ENCODE peak calls at places on chromosomes 3 and 15, in four cellular contexts. H is gastrocnemius medialis; V is AG04450; X is CD8-positive, alpha-beta memory T cell. J is an unnamed sample.

GRCh38 chr15:100060276-100060926 is 281.4 kb downstream of the ADAMTS17 start:
- DNase-seq in H (peak; percentile 36), V (peak; percentile 13), X (no peak), J (no peak)

GRCh38 chr3:168061332-168061996 is 34.3 kb downstream of the GOLIM4 start:
- DNase-seq in H (no peak), V (no peak), X (no peak), J (no peak)

GRCh38 chr3:158057666-158058065 is 48.6 kb downstream of the SHOX2 start:
- DNase-seq in H (no peak), V (no peak), X (no peak), J (no peak)

GRCh38 chr3:197430961-197431910 is 124.5 kb downstream of the BDH1 start:
- DNase-seq in H (no peak), V (no peak), X (no peak), J (no peak)

GRCh38 chr15:31439328-31439727 is 112.7 kb downstream of the KLF13 start:
- DNase-seq in H (no peak), V (no peak), X (no peak), J (peak; percentile 56)

GRCh38 chr15:68204776-68205557 is at the start of gene CALML4:
- DNase-seq in H (peak; percentile 48), V (no peak), X (no peak), J (peak; percentile 64)

GRCh38 chr3:174358252-174358651 is 500.9 kb upstream of the NAALADL2 start:
- DNase-seq in H (no peak), V (no peak), X (no peak), J (no peak)

GRCh38 chr15:65275728-65276126 is 11.0 kb downstream of the PARP16 start:
- DNase-seq in H (no peak), V (no peak), X (no peak), J (no peak)

GRCh38 chr15:95326689-95327525 is 1003.6 kb upstream of the NR2F2 start:
- DNase-seq in H (no peak), V (no peak), X (no peak), J (peak; percentile 18)

GRCh38 chr3:9069971-9070370 is 106.7 kb upstream of the RAD18 start:
- DNase-seq in H (no peak), V (no peak), X (no peak), J (no peak)

GRCh38 chr15:64921711-64922110 is 10.0 kb downstream of the ANKDD1A start:
- DNase-seq in H (no peak), V (no peak), X (no peak), J (no peak)

GRCh38 chr3:180624714-180625113 is 22.8 kb downstream of the TTC14 start:
- DNase-seq in H (no peak), V (no peak), X (no peak), J (no peak)

GRCh38 chr3:173109143-173109542 is 31.9 kb downstream of the SPATA16 start:
- DNase-seq in H (no peak), V (no peak), X (no peak), J (no peak)

GRCh38 chr15:29125382-29126207 is 144.0 kb downstream of the NSMCE3 start:
- DNase-seq in H (no peak), V (no peak), X (no peak), J (no peak)

GRCh38 chr15:27487846-27488245 is 516.9 kb downstream of the GABRG3 start:
- DNase-seq in H (no peak), V (no peak), X (no peak), J (no peak)

GRCh38 chr15:25066708-25067107 is 111.9 kb downstream of the SNRPN start:
- DNase-seq in H (no peak), V (no peak), X (no peak), J (no peak)

GRCh38 chr15:25067725-25068309 is 113.0 kb downstream of the SNRPN start:
- DNase-seq in H (no peak), V (no peak), X (no peak), J (no peak)

GRCh38 chr15:25070357-25070963 is 115.7 kb downstream of the SNRPN start:
- DNase-seq in H (no peak), V (no peak), X (no peak), J (no peak)

GRCh38 chr15:25065876-25066275 is 111.1 kb downstream of the SNRPN start:
- DNase-seq in H (no peak), V (no peak), X (no peak), J (no peak)

DNA sequence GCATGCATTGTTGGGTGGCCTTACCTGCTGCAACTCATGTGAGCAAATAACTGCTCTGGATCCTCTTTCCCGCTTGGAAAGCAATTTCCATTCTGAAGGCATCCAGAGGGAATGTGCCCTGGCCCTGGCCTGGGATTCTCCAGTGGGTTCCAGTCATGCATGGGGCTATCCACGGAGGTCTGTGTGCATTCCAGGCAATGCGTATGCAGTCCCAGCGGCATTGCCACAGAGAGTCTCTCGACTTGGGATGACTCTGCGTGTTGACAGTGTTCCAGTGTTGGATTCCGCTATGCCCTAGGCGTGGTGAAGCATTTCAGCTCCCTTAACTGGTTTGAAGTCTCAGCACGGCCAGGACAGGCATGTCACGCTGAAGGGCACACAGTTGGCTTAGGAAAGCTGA is 113.9 kb downstream of the SNRPN start:
- DNase-seq in H (no peak), V (no peak), X (no peak), J (no peak)
- H3K9me3 ChIP-seq in H (peaks cover 97% of the 10 kb centered on the region), V (peaks cover 97% of the 10 kb centered on the region), X (peaks cover 100% of the 10 kb centered on the region), J (peaks cover 98% of the 10 kb centered on the region)

DNA sequence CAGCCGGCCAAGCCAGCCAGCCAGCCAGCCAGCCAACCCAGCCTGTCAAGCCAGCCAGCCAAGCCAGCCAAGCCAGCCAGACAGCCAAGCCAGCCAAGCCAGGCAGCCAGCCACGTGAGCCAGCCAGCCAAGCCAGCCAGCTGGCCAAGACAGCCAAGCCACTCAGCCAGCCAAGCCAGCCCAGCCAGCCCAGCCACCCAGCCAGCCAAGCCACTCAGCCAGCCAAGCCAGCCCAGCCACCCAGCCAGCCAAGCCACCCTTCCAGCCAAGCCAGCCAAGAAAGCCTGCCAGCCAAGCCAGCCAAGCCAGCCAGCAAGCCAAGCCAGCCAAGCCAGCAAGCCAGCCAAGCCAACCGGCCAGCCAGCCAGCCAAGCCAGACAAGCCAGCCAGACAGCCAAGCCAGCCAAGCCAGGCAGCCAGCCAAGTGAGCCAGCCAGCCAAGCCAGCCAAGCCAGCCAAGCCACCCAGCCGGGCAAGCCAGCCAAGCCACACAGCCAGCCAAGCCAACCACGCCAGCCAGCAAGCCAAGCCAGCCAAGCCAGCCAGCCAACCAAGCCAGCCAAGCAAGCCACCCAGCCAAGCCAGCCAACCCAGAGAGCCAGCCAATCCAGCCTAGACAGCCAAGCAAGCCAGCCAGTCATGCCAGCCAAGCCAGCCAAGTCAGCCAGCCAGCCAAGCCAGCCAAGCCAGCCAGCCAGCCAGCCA is 199.5 kb downstream of the GOLGA6L6 start:
- DNase-seq in H (no peak), V (no peak), X (peak; percentile 42), J (peak; percentile 70)
- H3K9me3 ChIP-seq in H (no peaks in the 10 kb centered on the region), V (peaks cover 85% of the 10 kb centered on the region), X (no peaks in the 10 kb centered on the region), J (peaks cover 3% of the 10 kb centered on the region)

DNA sequence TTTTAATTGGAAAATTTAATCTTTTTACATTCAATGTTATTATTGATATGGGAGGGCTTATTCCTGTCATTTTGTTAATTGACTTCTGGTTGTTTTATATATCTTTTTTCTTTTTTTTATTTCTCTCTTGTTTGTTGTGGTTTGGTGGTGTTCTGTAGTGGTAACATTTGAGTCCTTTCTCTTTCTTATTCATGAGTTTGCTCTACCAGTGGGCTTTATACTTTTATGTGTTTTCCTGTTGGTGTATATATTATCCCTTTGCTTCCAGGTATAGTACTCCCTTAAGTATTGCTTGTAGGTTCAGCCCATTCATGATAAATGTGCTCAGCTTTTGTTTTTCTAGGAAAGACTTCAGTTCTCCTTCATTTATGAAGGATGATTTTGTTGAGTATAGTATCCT is 57.6 kb downstream of the GALK2 start:
- DNase-seq in H (no peak), V (no peak), X (no peak), J (no peak)
- H3K9me3 ChIP-seq in H (no peaks in the 10 kb centered on the region), V (no peaks in the 10 kb centered on the region), X (peaks cover 8% of the 10 kb centered on the region), J (peaks cover 12% of the 10 kb centered on the region)

GRCh38 chr3:26132942-26133341 is 343.1 kb downstream of the OXSM start:
- DNase-seq in H (no peak), V (no peak), X (no peak), J (no peak)
- H3K9me3 ChIP-seq in H (no peaks in the 10 kb centered on the region), V (peaks cover 8% of the 10 kb centered on the region), X (no peaks in the 10 kb centered on the region), J (no peaks in the 10 kb centered on the region)

GRCh38 chr3:6928064-6928463 is 67.1 kb downstream of the GRM7 start:
- DNase-seq in H (no peak), V (no peak), X (no peak), J (no peak)
- H3K9me3 ChIP-seq in H (no peaks in the 10 kb centered on the region), V (peaks cover 6% of the 10 kb centered on the region), X (no peaks in the 10 kb centered on the region), J (no peaks in the 10 kb centered on the region)

GRCh38 chr3:111667621-111668239 is 72.6 kb upstream of the ZBED2 start:
- DNase-seq in H (peak; percentile 12), V (no peak), X (peak; percentile 85), J (no peak)

GRCh38 chr3:111662012-111662411 is 66.9 kb upstream of the ZBED2 start:
- DNase-seq in H (no peak), V (no peak), X (no peak), J (no peak)

GRCh38 chr3:111666041-111666735 is 71.0 kb upstream of the ZBED2 start:
- DNase-seq in H (no peak), V (no peak), X (no peak), J (no peak)

GRCh38 chr3:111667170-111667569 is 72.0 kb upstream of the ZBED2 start:
- DNase-seq in H (no peak), V (no peak), X (no peak), J (no peak)

DNA sequence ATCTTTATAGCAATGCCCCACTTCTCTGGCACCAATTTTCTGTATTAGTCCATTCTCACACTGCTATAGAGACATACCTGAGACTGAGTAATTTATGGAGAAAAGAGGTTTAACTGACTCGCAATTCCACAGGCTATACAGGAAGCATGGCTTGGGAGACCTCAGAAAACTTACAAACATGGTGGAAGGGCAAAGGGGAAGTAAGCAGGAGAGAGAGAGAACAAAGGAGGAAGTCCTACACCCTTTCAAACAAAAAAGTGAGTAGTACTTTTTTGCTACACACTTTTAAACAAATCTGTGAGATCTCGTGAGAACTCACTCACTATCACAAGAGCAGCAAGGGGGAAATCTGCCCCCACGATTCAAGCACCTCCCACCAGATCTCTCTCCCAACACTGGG is 67.8 kb upstream of the ZBED2 start:
- DNase-seq in H (no peak), V (no peak), X (no peak), J (no peak)
- H3K9me3 ChIP-seq in H (no peaks in the 10 kb centered on the region), V (peaks cover 8% of the 10 kb centered on the region), X (peaks cover 6% of the 10 kb centered on the region), J (no peaks in the 10 kb centered on the region)

DNA sequence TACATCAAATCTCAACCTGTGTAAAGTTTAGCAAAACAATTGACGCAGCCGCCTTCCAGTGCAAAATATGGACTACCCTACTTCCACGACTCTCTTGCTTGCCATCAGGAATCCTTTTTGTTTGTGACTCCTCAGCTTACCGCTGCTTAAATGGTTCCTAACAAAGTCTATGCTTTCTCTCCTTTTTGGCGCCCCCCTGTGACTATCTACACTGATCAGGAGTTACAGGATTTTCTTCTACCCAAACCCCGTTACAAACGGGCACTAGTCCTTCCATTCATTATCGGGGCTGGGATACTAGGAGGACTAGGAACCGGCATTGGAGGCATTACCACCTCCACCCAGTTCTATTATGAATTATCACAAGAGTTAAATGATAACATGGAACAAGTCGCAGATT is 184.0 kb downstream of the IGSF11 start:
- DNase-seq in H (no peak), V (no peak), X (no peak), J (no peak)
- H3K9me3 ChIP-seq in H (no peaks in the 10 kb centered on the region), V (no peaks in the 10 kb centered on the region), X (no peaks in the 10 kb centered on the region), J (no peaks in the 10 kb centered on the region)

GRCh38 chr15:60121845-60122244 is 117.7 kb downstream of the FOXB1 start:
- DNase-seq in H (no peak), V (no peak), X (no peak), J (no peak)
- H3K9me3 ChIP-seq in H (no peaks in the 10 kb centered on the region), V (no peaks in the 10 kb centered on the region), X (no peaks in the 10 kb centered on the region), J (no peaks in the 10 kb centered on the region)

J was measured in psoas muscle.